ENCODE peak calls at places on chromosomes 11 and 22, in ten cellular contexts. K is body of pancreas, M is uterus, H is left ventricle myocardium inferior, L is thyroid gland, R is sigmoid colon, X is A549, P is cardiac muscle cell, E is spleen, A is esophagus squamous epithelium. C is an unnamed sample. For H3K9me3, the result is how much of the 10 kb centered on the place peaks cover.

GRCh38 chr11:46537121-46537520 is 56.7 kb downstream of the AMBRA1 start:
- DNase-seq in L (no peak), A (no peak), E (no peak), P (no peak), H (no peak), M (no peak), K (no peak), R (no peak), X (peak), C (no peak)

GRCh38 chr22:46688949-46689348 is 49.1 kb downstream of the CERK start:
- DNase-seq in R (no peak), X (no peak), P (no peak), A (no peak), M (no peak), L (no peak), H (peak), K (no peak), E (no peak), C (no peak)

GRCh38 chr11:121996574-121996973 is 119.4 kb downstream of the BLID start:
- DNase-seq in X (no peak), H (no peak), K (no peak), P (no peak), E (no peak), A (no peak), R (no peak), L (no peak), M (no peak), C (no peak)

GRCh38 chr11:63666874-63667273 is 4.3 kb downstream of the ATL3 start:
- DNase-seq in M (no peak), P (no peak), R (no peak), L (no peak), K (no peak), E (no peak), A (no peak), H (no peak), X (no peak), C (no peak)

GRCh38 chr22:37161442-37161841 is 11.7 kb upstream of the IL2RB start:
- DNase-seq in E (peak), X (peak), K (no peak), P (no peak), M (no peak), H (no peak), R (no peak), A (no peak), L (no peak), C (no peak)

GRCh38 chr11:120224386-120224785 is 13.6 kb downstream of the OAF start:
- DNase-seq in L (no peak), H (no peak), X (no peak), E (peak), K (no peak), A (no peak), M (no peak), P (no peak), R (no peak), C (no peak)

GRCh38 chr11:132504501-132505041 is 1027.7 kb downstream of the OPCML start:
- DNase-seq in X (no peak), E (no peak), M (no peak), P (no peak), K (no peak), R (no peak), L (no peak), H (no peak), A (no peak), C (no peak)

GRCh38 chr22:33372875-33373274 is 314.7 kb upstream of the SYN3 start:
- DNase-seq in A (no peak), L (no peak), H (no peak), R (no peak), K (no peak), P (no peak), M (no peak), X (no peak), E (no peak), C (no peak)

DNA sequence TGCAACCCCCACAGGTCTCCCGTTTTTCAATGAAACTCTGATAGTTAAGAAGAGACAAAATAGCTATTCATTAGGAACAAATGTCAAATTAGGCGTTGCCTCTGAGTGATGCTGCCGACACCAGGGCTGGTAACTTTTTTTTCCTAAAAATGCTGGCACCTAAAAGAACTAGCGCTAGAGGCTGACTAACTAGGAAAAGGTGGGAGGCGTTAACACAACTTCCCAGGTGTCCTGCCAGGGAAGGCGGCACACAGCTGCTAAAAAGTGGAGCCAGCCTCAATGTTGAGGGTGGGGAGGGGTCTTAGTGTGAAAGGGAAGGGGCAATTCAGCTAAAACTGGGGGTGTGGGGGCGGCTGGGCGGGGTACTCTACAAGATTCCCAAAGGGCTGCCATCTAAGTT is 5.4 kb downstream of the MN1 start:
- DNase-seq in K (no peak), P (no peak), X (no peak), L (no peak), H (no peak), M (no peak), R (no peak), A (no peak), E (no peak), C (no peak)
- H3K4me3 ChIP-seq in K (no peak), P (peak), X (no peak), L (no peak), H (peak), M (no peak), R (peak), A (peak), E (no peak), C (peak)

GRCh38 chr11:124123587-124123986 is 8.3 kb downstream of the VWA5A start:
- DNase-seq in X (no peak), A (no peak), E (no peak), M (no peak), K (no peak), P (no peak), L (no peak), R (no peak), H (no peak), C (no peak)
- TF ChIP-seq CTCF in X (no peak), A (no peak), E (no peak), M (no peak), K (no peak), P (no peak), L (no peak), R (no peak), H (no peak), C (no peak)

DNA sequence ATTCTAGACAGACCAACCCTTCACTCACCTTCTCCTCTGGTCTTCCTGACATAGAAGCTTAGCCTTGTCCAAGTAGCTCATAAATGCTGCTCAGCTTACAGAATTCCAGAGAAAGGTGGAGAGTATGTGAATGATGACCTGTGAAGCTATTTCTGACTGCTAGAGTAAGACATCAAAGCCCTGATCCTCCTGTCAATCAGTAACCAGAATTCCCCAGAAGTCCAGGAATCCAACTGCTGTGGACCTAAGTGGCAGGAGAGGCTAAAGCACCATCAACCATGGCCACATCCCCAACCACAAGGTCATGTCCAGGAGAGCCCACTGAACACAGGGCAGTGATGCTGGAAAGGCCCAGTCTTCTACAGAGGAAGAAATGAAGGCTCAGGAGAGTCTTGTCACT is 2.6 kb downstream of the OR51G2 start:
- DNase-seq in A (no peak), H (no peak), X (no peak), R (no peak), L (no peak), K (no peak), M (no peak), E (no peak), P (no peak), C (no peak)
- H3K9me3 ChIP-seq in A (under half), H (under half), X (under half), R (under half), L (under half), K (under half), M (under half), E (under half), P (under half), C (under half)

DNA sequence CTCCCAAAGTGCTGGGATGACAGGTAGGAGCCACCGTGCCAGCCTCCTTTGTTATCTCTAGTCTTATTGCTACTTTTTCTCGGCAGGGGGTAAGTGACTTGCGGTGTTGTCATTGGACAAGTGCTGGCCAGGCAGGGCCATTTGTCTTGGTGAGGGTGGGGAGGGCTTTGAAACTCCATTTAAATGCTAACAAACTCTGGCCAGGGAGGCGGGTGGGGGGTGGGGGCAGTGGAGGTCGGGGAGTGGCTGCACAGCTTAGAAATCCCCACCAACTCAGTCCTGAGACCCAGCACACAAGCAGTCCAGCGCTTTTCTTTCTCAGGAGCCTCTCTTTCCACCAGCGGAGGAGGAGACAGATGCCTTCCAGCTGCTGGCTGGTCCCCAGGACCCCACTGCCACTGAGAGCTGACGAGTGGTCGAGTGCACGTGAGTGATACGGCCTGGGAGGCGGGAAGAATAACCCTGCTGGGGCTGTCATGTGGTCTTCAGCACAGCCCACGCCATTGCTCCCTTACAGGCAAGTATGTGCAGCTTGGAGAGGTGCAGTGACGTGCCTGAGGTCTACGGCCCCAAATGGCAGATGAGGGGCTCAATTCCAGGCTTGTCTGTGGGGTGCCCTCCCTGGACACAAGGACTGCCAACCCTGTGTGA is 24.2 kb upstream of the OSBPL5 start:
- DNase-seq in R (peak), X (no peak), P (peak), E (no peak), M (no peak), L (no peak), H (no peak), A (no peak), K (no peak), C (peak)
- H3K4me3 ChIP-seq in R (no peak), X (no peak), P (no peak), E (no peak), M (no peak), L (no peak), H (no peak), A (no peak), K (no peak), C (no peak)

GRCh38 chr11:69086152-69086551 is 37.4 kb downstream of the TPCN2 start:
- DNase-seq in P (no peak), M (peak), R (peak), K (no peak), H (no peak), E (no peak), L (no peak), X (no peak), A (no peak), C (no peak)
- TF ChIP-seq CTCF in P (peak), M (peak), R (peak), K (no peak), H (no peak), E (no peak), L (no peak), X (no peak), A (peak), C (no peak)

GRCh38 chr22:48748860-48749554 is 1078.7 kb downstream of the BRD1 start:
- DNase-seq in M (no peak), E (peak), L (no peak), A (no peak), R (peak), P (no peak), X (no peak), K (no peak), H (no peak), C (no peak)
- H3K9me3 ChIP-seq in M (under half), E (under half), L (under half), A (under half), R (under half), P (under half), X (under half), K (under half), H (under half), C (under half)

GRCh38 chr22:28800308-28801041 is at the start of gene XBP1:
- DNase-seq in A (peak), L (peak), R (peak), X (peak), P (peak), K (peak), E (peak), M (peak), H (peak), C (peak)

GRCh38 chr22:28799834-28800307 is 498 bp downstream of the XBP1 start:
- DNase-seq in R (peak), H (peak), A (no peak), M (peak), X (no peak), P (peak), E (peak), L (peak), K (peak), C (peak)

GRCh38 chr22:28802595-28803087 is 2.3 kb upstream of the XBP1 start:
- DNase-seq in P (no peak), R (no peak), M (no peak), H (no peak), E (no peak), A (no peak), K (no peak), L (no peak), X (no peak), C (no peak)

GRCh38 chr22:28799125-28799833 is 1.1 kb downstream of the XBP1 start:
- DNase-seq in M (peak), L (no peak), H (no peak), E (no peak), A (no peak), R (peak), P (no peak), K (peak), X (peak), C (peak)

DNA sequence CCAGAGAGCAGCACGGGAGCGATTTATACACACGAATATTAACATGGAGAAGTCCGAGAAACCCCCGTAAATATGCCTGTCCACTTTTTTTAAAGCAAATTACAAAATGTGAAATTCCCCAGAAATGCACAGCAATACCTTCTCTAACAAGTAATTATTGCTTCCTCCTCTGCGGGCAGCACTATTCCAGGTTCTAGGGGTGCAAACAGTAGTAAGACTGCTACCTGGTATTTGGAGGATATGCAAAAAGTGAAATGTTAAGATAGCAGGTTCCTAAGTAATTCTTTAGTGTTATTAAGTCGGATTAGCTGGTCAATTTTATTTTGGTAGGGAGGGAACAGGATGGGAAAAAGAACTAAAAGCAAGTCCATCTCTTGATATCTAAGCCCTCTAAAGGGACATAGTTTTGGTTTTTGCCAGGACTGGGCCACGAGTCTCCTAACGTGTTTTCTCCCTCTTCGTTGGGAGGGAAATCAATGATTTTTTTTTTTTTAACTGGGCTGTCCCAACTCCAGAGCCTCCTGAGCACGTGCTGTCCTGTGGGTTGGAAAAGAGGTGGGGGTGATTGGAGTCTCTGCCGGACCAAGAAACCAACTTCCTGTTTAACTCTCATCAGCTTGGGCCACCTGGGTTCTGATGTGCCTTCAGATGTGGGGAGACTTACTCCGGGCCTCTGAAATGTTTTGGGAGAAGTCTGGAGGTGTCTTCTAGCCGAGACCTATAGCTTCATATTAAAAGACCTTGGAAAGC is 1.7 kb upstream of the XBP1 start:
- DNase-seq in A (no peak), E (no peak), R (no peak), H (no peak), P (no peak), X (no peak), K (peak), M (no peak), L (peak), C (no peak)
- H3K4me3 ChIP-seq in A (peak), E (peak), R (peak), H (peak), P (no peak), X (no peak), K (no peak), M (peak), L (peak), C (peak)

DNA sequence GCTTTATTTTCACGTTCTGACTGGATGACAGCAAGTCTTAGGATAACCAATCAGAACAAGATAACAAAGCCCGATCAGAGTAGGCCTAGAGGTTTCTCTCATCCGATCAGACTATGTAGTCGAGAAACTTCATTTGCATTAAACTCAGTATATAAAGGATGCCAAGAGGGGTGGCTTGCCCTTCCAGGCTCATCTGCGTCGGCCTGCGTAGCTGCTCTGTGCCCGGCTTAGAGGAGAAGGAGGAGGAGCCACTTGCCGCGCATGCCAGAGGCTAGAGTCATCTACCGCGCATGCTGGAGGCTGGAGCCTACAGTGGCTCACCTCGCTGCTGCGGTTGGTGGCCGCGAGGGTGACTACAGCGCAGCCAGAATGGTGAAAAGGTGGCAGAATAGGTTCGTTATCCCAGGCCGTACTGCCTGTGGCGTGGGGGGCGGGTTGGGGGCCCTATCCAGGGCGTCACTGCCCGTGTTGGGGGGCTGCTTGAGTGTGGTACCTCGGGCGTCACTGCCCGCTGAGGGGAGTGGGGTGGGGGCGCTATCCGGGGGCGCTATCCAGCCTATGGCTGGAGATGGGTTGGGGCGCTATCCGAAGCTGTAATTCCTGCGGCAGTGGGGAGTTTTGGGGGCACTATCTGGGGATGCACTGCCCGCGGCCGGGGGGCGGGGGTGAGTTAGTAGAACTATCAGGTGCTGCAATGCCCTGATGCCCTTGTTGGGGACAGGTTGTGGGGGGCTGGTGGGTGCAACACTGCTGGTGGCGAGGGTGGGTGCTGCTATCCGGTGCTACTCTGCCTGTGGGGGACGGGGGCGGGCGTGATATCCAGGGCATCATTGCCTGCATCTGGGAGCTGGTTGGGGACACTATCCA is at the start of gene RFPL2:
- DNase-seq in X (peak), K (peak), A (no peak), E (no peak), M (no peak), H (no peak), P (peak), R (no peak), L (peak), C (no peak)
- TF ChIP-seq CTCF in X (no peak), K (no peak), A (no peak), E (no peak), M (no peak), H (no peak), P (no peak), R (no peak), L (no peak), C (no peak)

C was measured in tibial artery.